ENCODE peak calls at places on chromosomes 1 and 21, in eight cellular contexts. W is naive thymus-derived CD4-positive, alpha-beta T cell; E is fibroblast of lung; B is A549; R is esophagus squamous epithelium; X is adrenal gland; H is IMR-90; K is ovary. V is an unnamed sample. For H3K4me1 and H3K9me3, the result is how much of the 10 kb centered on the place peaks cover.

GRCh38 chr1:7299329-7299799 is 471.7 kb upstream of the VAMP3 start:
- DNase-seq in W (no peak), K (peak), R (no peak), X (peak), B (peak), H (peak), E (peak), V (peak)

GRCh38 chr1:74422379-74423155 is 89.8 kb downstream of the LRRC53 start:
- DNase-seq in B (no peak), W (no peak), H (peak), K (no peak), X (no peak), E (peak), R (no peak), V (no peak)

GRCh38 chr1:25996966-25997758 is 701 bp downstream of the PAFAH2 start:
- DNase-seq in E (peak), H (peak), W (no peak), B (no peak), K (no peak), X (peak), R (no peak), V (no peak)

GRCh38 chr1:176142973-176143372 is 64.1 kb downstream of the COP1 start:
- DNase-seq in B (no peak), H (no peak), W (no peak), E (no peak), R (no peak), K (no peak), X (no peak), V (no peak)

GRCh38 chr1:208203127-208203847 is 40.9 kb downstream of the PLXNA2 start:
- DNase-seq in R (no peak), E (peak), K (peak), H (peak), W (no peak), B (peak), X (no peak), V (no peak)

GRCh38 chr1:178912597-178912996 is 41.7 kb upstream of the ANGPTL1 start:
- DNase-seq in B (no peak), W (no peak), R (no peak), X (no peak), H (peak), E (no peak), K (no peak), V (no peak)

GRCh38 chr1:26391450-26391849 is 18.9 kb upstream of the ZNF683 start:
- DNase-seq in W (no peak), K (no peak), H (peak), X (no peak), E (peak), B (peak), R (no peak), V (no peak)

GRCh38 chr1:71046891-71047634 is 553 bp downstream of the PTGER3 start:
- DNase-seq in B (no peak), W (peak), K (peak), H (no peak), R (no peak), E (no peak), X (no peak), V (no peak)

GRCh38 chr1:185565314-185565713 is 168.9 kb upstream of the HMCN1 start:
- DNase-seq in B (no peak), R (no peak), X (no peak), H (peak), K (no peak), E (peak), W (no peak), V (no peak)

GRCh38 chr1:201059401-201059800 is 35.9 kb upstream of the KIF21B start:
- DNase-seq in E (no peak), R (no peak), H (no peak), K (no peak), X (no peak), W (no peak), B (no peak), V (no peak)

GRCh38 chr1:232938926-232939325 is 11.5 kb upstream of the NTPCR start:
- DNase-seq in K (no peak), B (no peak), W (no peak), X (no peak), E (no peak), R (no peak), H (no peak), V (no peak)

GRCh38 chr1:183783896-183784637 is 20.9 kb upstream of the RGL1 start:
- DNase-seq in H (peak), W (no peak), B (no peak), X (peak), K (peak), R (no peak), E (peak), V (no peak)

GRCh38 chr1:208576425-208576824 is 332.2 kb upstream of the PLXNA2 start:
- DNase-seq in E (no peak), R (no peak), B (no peak), X (no peak), K (no peak), W (no peak), H (no peak), V (peak)

GRCh38 chr1:10755977-10756521 is 40.4 kb downstream of the CASZ1 start:
- DNase-seq in B (no peak), R (no peak), K (peak), H (no peak), E (peak), W (peak), X (peak), V (no peak)

GRCh38 chr1:41485605-41486004 is 1.1 kb upstream of the EDN2 start:
- DNase-seq in X (peak), W (no peak), H (peak), E (peak), B (peak), R (no peak), K (no peak), V (no peak)

GRCh38 chr21:41251961-41252642 is 64.5 kb upstream of the FAM3B start:
- DNase-seq in X (no peak), R (no peak), W (no peak), E (peak), B (no peak), H (peak), K (no peak), V (peak)

GRCh38 chr1:115493834-115494233 is 147.9 kb upstream of the VANGL1 start:
- DNase-seq in K (no peak), E (no peak), R (no peak), B (no peak), X (no peak), W (no peak), H (no peak), V (no peak)

GRCh38 chr21:37257967-37258877 is 8.9 kb downstream of the VPS26C start:
- DNase-seq in W (peak), X (peak), B (peak), E (peak), R (no peak), K (peak), H (peak), V (no peak)

GRCh38 chr1:7177438-7178126 is 392.3 kb downstream of the CAMTA1 start:
- DNase-seq in K (no peak), R (no peak), E (no peak), H (no peak), B (no peak), W (no peak), X (no peak), V (no peak)

GRCh38 chr1:210446479-210446878 is 117.8 kb downstream of the HHAT start:
- DNase-seq in K (no peak), W (peak), X (peak), E (peak), H (peak), B (no peak), R (no peak), V (no peak)

GRCh38 chr1:2632561-2633361 is at the start of gene MMEL1:
- DNase-seq in H (no peak), E (no peak), K (no peak), B (no peak), R (no peak), W (no peak), X (no peak), V (no peak)

GRCh38 chr1:65082346-65083040 is 65.5 kb upstream of the AK4 start:
- DNase-seq in K (no peak), B (no peak), H (no peak), W (no peak), X (no peak), R (no peak), E (no peak), V (no peak)

GRCh38 chr1:229758101-229759036 is 132.3 kb downstream of the URB2 start:
- DNase-seq in X (no peak), E (peak), W (no peak), H (peak), K (no peak), B (no peak), R (no peak), V (no peak)

GRCh38 chr1:168734946-168735345 is 5.9 kb upstream of the DPT start:
- DNase-seq in R (no peak), X (no peak), K (no peak), B (no peak), E (no peak), H (no peak), W (no peak), V (no peak)

GRCh38 chr1:92366045-92366405 is 67.2 kb downstream of the RPAP2 start:
- DNase-seq in K (no peak), H (no peak), X (no peak), W (no peak), B (no peak), R (no peak), E (no peak), V (no peak)

GRCh38 chr1:110209715-110210603 is at the start of gene KCNC4:
- DNase-seq in E (peak), B (peak), R (peak), X (peak), K (peak), W (peak), H (peak), V (no peak)

GRCh38 chr1:7572654-7573152 is 198.4 kb upstream of the VAMP3 start:
- DNase-seq in K (no peak), R (no peak), B (no peak), X (no peak), H (no peak), W (no peak), E (no peak), V (no peak)

GRCh38 chr1:56719171-56719570 is 74.1 kb downstream of the PRKAA2 start:
- DNase-seq in X (no peak), H (no peak), B (no peak), E (no peak), K (no peak), W (no peak), R (no peak), V (no peak)

GRCh38 chr1:215273838-215274516 is 191.4 kb downstream of the KCNK2 start:
- DNase-seq in R (no peak), K (no peak), H (peak), X (no peak), W (no peak), B (no peak), E (peak), V (no peak)

GRCh38 chr1:28888915-28889314 is 25.5 kb upstream of the EPB41 start:
- DNase-seq in H (no peak), R (no peak), X (no peak), K (no peak), B (no peak), E (no peak), W (no peak), V (no peak)

GRCh38 chr1:94247146-94248094 is 10.0 kb upstream of the ARHGAP29 start:
- DNase-seq in W (peak), X (peak), B (peak), R (no peak), H (peak), K (peak), E (peak), V (no peak)

GRCh38 chr1:18190598-18190997 is 83.0 kb downstream of the IGSF21 start:
- DNase-seq in W (no peak), H (no peak), E (no peak), X (no peak), B (no peak), K (no peak), R (no peak), V (no peak)

GRCh38 chr1:184664042-184664659 is 90.5 kb downstream of the EDEM3 start:
- DNase-seq in B (peak), R (no peak), X (peak), W (peak), K (peak), H (peak), E (peak), V (no peak)

GRCh38 chr1:81071072-81071858 is 729.5 kb upstream of the ADGRL2 start:
- DNase-seq in W (no peak), B (no peak), X (no peak), K (no peak), E (no peak), H (no peak), R (no peak), V (no peak)

GRCh38 chr1:1559066-1559465 is 15.6 kb downstream of the SSU72 start:
- DNase-seq in K (no peak), X (peak), H (no peak), R (no peak), E (no peak), W (no peak), B (no peak), V (no peak)

GRCh38 chr1:212414328-212415106 is at the start of gene PACC1:
- DNase-seq in W (peak), B (peak), X (peak), E (peak), H (peak), R (peak), K (peak), V (no peak)

GRCh38 chr1:163307479-163308171 is 14.1 kb upstream of the NUF2 start:
- DNase-seq in E (peak), W (no peak), B (no peak), H (peak), K (no peak), X (no peak), R (no peak), V (no peak)

GRCh38 chr1:3515774-3516480 is 61.5 kb downstream of the ARHGEF16 start:
- DNase-seq in B (no peak), K (no peak), R (no peak), W (no peak), H (no peak), E (peak), X (no peak), V (no peak)

GRCh38 chr1:83077411-83077810 is 921.5 kb downstream of the TTLL7 start:
- DNase-seq in X (no peak), W (no peak), H (no peak), E (no peak), B (no peak), R (no peak), K (no peak), V (no peak)

GRCh38 chr1:39145651-39145970 is 58.9 kb upstream of the MACF1 start:
- DNase-seq in X (no peak), R (no peak), W (no peak), K (no peak), B (no peak), H (no peak), E (no peak), V (no peak)
- H3K4me1 ChIP-seq in X (under half), R (under half), W (under half), K (under half), B (under half), H (under half), E (under half), V (half or more)

DNA sequence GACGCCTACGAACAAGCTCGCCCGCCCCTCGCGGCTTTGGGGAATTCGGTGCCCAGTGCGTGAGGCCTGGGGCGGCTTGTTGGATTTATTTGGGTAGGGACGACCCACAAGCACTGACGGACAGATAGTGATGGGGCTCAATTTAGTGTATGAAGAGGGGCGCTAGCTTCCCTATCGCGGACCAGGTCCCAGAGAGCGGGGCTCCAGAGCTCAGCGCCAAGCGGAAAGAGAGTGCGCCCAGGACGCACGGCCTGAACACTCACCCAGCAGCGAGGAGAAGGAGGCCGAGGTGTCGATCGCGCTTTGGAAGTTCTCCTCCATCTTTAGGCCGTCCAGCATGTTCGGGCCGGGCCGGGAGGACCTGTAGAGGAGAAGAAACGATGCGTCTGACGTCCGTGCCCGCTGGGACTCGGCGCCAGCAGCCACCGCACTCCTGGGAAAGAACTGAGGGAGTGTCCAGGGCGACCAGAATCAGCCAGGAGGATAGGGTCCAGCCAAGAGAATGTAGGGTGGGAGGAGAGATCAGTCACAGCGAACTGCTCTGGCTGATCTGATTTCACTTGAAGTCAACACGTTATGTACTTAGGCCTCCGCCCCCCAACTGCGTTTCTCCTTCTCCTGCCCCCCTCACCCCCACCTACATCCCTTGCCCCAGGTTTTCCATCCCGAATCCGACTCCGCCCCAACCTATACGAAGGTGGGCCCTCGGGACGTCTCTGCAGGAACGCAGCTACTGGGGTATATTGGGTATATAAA is 1.1 kb downstream of the LMX1A start:
- DNase-seq in E (no peak), X (no peak), W (no peak), B (no peak), K (no peak), R (no peak), H (no peak), V (no peak)
- H3K9me3 ChIP-seq in E (under half), X (under half), W (under half), B (under half), K (under half), R (under half), H (under half), V (under half)

GRCh38 chr1:27566462-27567182 is 37.3 kb downstream of the AHDC1 start:
- DNase-seq in E (no peak), W (no peak), H (no peak), B (no peak), X (no peak), K (no peak), R (no peak), V (no peak)
- H3K4me1 ChIP-seq in E (half or more), W (under half), H (half or more), B (half or more), X (half or more), K (half or more), R (half or more), V (half or more)

DNA sequence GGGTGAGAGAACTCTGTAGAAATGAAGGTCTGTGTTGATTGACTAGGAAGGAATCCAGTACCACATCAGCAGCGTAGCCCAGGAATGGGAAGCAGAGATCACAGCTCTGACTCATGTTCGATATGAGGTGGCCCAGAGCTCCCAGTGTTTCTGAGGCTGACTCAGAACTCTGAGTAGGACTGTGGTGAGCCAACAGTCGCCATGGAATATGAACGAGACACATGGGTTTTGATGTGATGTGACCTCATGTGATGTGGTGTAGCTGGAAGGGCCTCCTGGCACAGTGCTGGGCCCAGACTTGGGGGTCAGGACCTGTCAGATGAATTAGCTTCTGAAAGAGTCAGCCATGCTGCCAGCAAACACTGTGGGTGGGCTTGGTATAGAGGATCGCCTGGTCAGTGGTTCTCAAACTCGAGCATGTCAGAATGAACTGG is 237.0 kb downstream of the MRPL39 start:
- DNase-seq in E (peak), H (peak), K (no peak), X (peak), B (no peak), W (no peak), R (no peak), V (no peak)
- H3K9me3 ChIP-seq in E (under half), H (under half), K (under half), X (under half), B (under half), W (under half), R (under half), V (under half)

GRCh38 chr1:225762002-225762441 is 15.6 kb upstream of the SRP9 start:
- DNase-seq in E (peak), B (no peak), W (no peak), R (no peak), K (peak), X (no peak), H (peak), V (no peak)
- H3K4me1 ChIP-seq in E (under half), B (under half), W (under half), R (under half), K (under half), X (under half), H (under half), V (under half)

DNA sequence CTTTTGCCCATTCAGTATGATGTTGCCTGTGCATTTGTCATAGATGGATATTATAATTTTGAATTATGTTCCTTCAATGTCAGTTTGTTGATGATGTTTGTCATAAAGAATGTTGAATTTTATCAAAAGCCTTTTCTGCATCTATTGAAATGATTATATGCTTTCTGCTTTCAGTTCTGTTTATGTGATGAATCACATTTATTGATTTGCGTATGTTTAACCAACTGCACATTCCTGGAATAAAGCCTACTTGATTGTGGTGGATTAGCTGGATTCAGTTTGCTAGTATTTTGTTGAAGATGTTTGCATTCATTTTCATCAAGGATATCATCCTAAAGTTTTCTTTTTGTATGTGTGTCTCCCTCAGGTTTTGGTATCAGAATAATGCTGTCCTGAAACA is 5.7 kb upstream of the OR2M4 start:
- DNase-seq in R (no peak), X (no peak), K (no peak), E (no peak), H (no peak), B (no peak), W (no peak), V (no peak)
- H3K9me3 ChIP-seq in R (under half), X (under half), K (under half), E (under half), H (under half), B (under half), W (under half), V (under half)

GRCh38 chr1:62794047-62794446 is 10.1 kb downstream of the ATG4C start:
- DNase-seq in B (no peak), K (no peak), E (no peak), R (no peak), W (no peak), H (no peak), X (no peak), V (no peak)

GRCh38 chr1:62796151-62796680 is 12.3 kb downstream of the ATG4C start:
- DNase-seq in E (no peak), X (no peak), B (no peak), K (no peak), H (no peak), R (no peak), W (no peak), V (no peak)

GRCh38 chr1:62784509-62785365 is 805 bp downstream of the ATG4C start:
- DNase-seq in X (no peak), K (no peak), B (peak), H (peak), E (no peak), R (no peak), W (no peak), V (no peak)

DNA sequence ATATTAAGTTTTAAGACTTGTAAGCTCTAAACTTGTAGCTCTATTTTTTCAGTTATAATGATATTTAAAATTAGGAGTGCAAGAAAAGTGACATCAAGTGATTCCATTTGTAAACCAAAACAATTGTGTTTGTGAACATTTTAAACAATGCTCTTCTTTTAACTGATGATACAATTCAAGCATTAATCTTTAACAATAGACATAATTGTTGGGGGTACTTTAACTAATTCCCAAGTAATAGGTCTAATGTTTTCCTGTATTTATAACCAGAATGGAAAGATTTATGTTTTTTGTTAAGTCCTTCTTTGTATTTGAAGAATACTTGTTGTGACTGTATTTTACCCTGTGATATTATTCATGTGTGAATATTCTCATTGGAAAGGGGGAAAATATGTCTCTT is 6.8 kb downstream of the ATG4C start:
- DNase-seq in E (no peak), R (no peak), B (no peak), K (no peak), H (no peak), X (no peak), W (no peak), V (no peak)
- H3K4me1 ChIP-seq in E (under half), R (under half), B (under half), K (under half), H (under half), X (under half), W (under half), V (under half)

GRCh38 chr21:33332143-33332542 is 7.4 kb downstream of the IFNAR1 start:
- DNase-seq in B (no peak), W (no peak), R (no peak), H (no peak), E (no peak), K (no peak), X (no peak), V (no peak)
- H3K9me3 ChIP-seq in B (under half), W (under half), R (under half), H (under half), E (under half), K (under half), X (under half), V (under half)